ENCODE peak calls at places on chromosomes 6 and 20, in ten cellular contexts. Y, W, K, J, B, F, Z, S, T and R are unnamed samples.

GRCh38 chr6:43698584-43699349 is 11.2 kb upstream of the MRPS18A start:
- DNase-seq in Y (peak; percentile 70), W (no peak), K (peak; percentile 54), J (peak; percentile 88), B (peak; percentile 64), F (peak; percentile 58), Z (no peak), S (no peak), T (no peak), R (no peak)

GRCh38 chr20:63540417-63541186 is 3.4 kb upstream of the PTK6 start:
- DNase-seq in Y (no peak), W (no peak), K (no peak), J (peak; percentile 64), B (peak; percentile 50), F (no peak), Z (no peak), S (peak; percentile 35), T (no peak), R (no peak)

GRCh38 chr6:149443411-149444181 is 41.2 kb downstream of the ZC3H12D start:
- DNase-seq in Y (no peak), W (no peak), K (no peak), J (no peak), B (peak; percentile 81), F (no peak), Z (no peak), S (no peak), T (no peak), R (no peak)

GRCh38 chr6:70398783-70399730 is 14.3 kb upstream of the FAM135A start:
- DNase-seq in Y (no peak), W (peak; percentile 84), K (no peak), J (no peak), B (peak; percentile 23), F (no peak), Z (no peak), S (no peak), T (no peak), R (no peak)

GRCh38 chr20:6298049-6298448 is 175.2 kb upstream of the FERMT1 start:
- DNase-seq in Y (no peak), W (no peak), K (no peak), J (no peak), B (no peak), F (no peak), Z (no peak), S (no peak), T (no peak), R (no peak)

GRCh38 chr20:4867036-4867435 is 134.3 kb downstream of the SLC23A2 start:
- DNase-seq in Y (no peak), W (no peak), K (no peak), J (no peak), B (no peak), F (no peak), Z (no peak), S (no peak), T (no peak), R (no peak)

GRCh38 chr6:27608916-27609883 is 136.3 kb upstream of the ZNF184 start:
- DNase-seq in Y (no peak), W (no peak), K (no peak), J (no peak), B (peak; percentile 60), F (no peak), Z (peak; percentile 26), S (no peak), T (no peak), R (no peak)

GRCh38 chr20:18057106-18057993 is at the start of gene OVOL2:
- DNase-seq in Y (no peak), W (peak; percentile 77), K (no peak), J (peak; percentile 96), B (no peak), F (no peak), Z (no peak), S (peak; percentile 26), T (no peak), R (no peak)

GRCh38 chr20:19975436-19975799 is 41.7 kb upstream of the NAA20 start:
- DNase-seq in Y (peak; percentile 59), W (peak; percentile 51), K (no peak), J (peak; percentile 69), B (peak; percentile 54), F (peak; percentile 64), Z (no peak), S (no peak), T (no peak), R (no peak)

GRCh38 chr6:43395822-43396221 is 26.4 kb upstream of the ZNF318 start:
- DNase-seq in Y (no peak), W (no peak), K (no peak), J (peak; percentile 43), B (no peak), F (no peak), Z (no peak), S (no peak), T (no peak), R (no peak)

GRCh38 chr6:13354331-13355042 is 26.1 kb upstream of the TBC1D7 start:
- DNase-seq in Y (no peak), W (no peak), K (no peak), J (no peak), B (peak; percentile 81), F (no peak), Z (no peak), S (no peak), T (no peak), R (no peak)

GRCh38 chr6:109454483-109455160 is 950 bp downstream of the MICAL1 start:
- DNase-seq in Y (peak; percentile 34), W (no peak), K (peak; percentile 41), J (no peak), B (peak; percentile 28), F (peak; percentile 84), Z (peak; percentile 90), S (peak; percentile 30), T (peak; percentile 63), R (peak; percentile 58)
- H3K27ac ChIP-seq in Y (peak overlapping the region; percentile 64), W (peak overlapping the region; percentile 87), K (peak overlapping the region; percentile 92), J (no peak overlapping the region), B (peak overlapping the region; percentile 87), F (no peak overlapping the region), Z (peak overlapping the region; percentile 94), S (peak overlapping the region; percentile 81), T (peak overlapping the region; percentile 98), R (peak overlapping the region; percentile 83)

GRCh38 chr20:46575794-46576495 is 25.5 kb upstream of the OCSTAMP start:
- DNase-seq in Y (no peak), W (no peak), K (no peak), J (no peak), B (no peak), F (no peak), Z (no peak), S (no peak), T (no peak), R (no peak)

GRCh38 chr20:46576774-46577395 is 26.4 kb upstream of the OCSTAMP start:
- DNase-seq in Y (no peak), W (no peak), K (no peak), J (no peak), B (no peak), F (no peak), Z (no peak), S (no peak), T (no peak), R (no peak)

GRCh38 chr20:46573234-46573633 is 22.8 kb upstream of the OCSTAMP start:
- DNase-seq in Y (peak; percentile 24), W (no peak), K (no peak), J (no peak), B (no peak), F (no peak), Z (no peak), S (no peak), T (no peak), R (no peak)

GRCh38 chr20:46573788-46574581 is 23.5 kb upstream of the OCSTAMP start:
- DNase-seq in Y (no peak), W (no peak), K (no peak), J (no peak), B (peak; percentile 45), F (no peak), Z (no peak), S (no peak), T (no peak), R (no peak)

GRCh38 chr20:46575394-46575793 is 24.9 kb upstream of the OCSTAMP start:
- DNase-seq in Y (no peak), W (no peak), K (no peak), J (no peak), B (no peak), F (no peak), Z (no peak), S (no peak), T (no peak), R (no peak)
- H3K27ac ChIP-seq in Y (no peak overlapping the region), W (no peak overlapping the region), K (no peak overlapping the region), J (no peak overlapping the region), B (no peak overlapping the region), F (no peak overlapping the region), Z (no peak overlapping the region), S (peak overlapping the region; percentile 61), T (no peak overlapping the region), R (peak overlapping the region; percentile 97)

GRCh38 chr6:33112148-33112547 is 36.4 kb downstream of the HLA-DPB1 start:
- DNase-seq in Y (no peak), W (peak; percentile 84), K (peak; percentile 59), J (peak; percentile 12), B (peak; percentile 55), F (no peak), Z (peak; percentile 37), S (no peak), T (no peak), R (no peak)
- H3K27ac ChIP-seq in Y (no peak overlapping the region), W (no peak overlapping the region), K (no peak overlapping the region), J (no peak overlapping the region), B (no peak overlapping the region), F (no peak overlapping the region), Z (no peak overlapping the region), S (no peak overlapping the region), T (no peak overlapping the region), R (no peak overlapping the region)

GRCh38 chr6:3120765-3121089 is 2.2 kb downstream of the BPHL start:
- DNase-seq in Y (no peak), W (no peak), K (no peak), J (no peak), B (no peak), F (no peak), Z (no peak), S (no peak), T (no peak), R (no peak)

GRCh38 chr6:3114377-3114776 is 4.1 kb upstream of the BPHL start:
- DNase-seq in Y (no peak), W (no peak), K (no peak), J (no peak), B (no peak), F (no peak), Z (no peak), S (no peak), T (no peak), R (no peak)

GRCh38 chr6:3119040-3119723 is 671 bp downstream of the BPHL start:
- DNase-seq in Y (no peak), W (peak; percentile 42), K (no peak), J (no peak), B (peak; percentile 31), F (no peak), Z (no peak), S (no peak), T (no peak), R (no peak)

GRCh38 chr6:3118353-3119039 is at the start of gene BPHL:
- DNase-seq in Y (peak; percentile 96), W (peak; percentile 99), K (peak; percentile 98), J (peak; percentile 95), B (peak; percentile 89), F (peak; percentile 99), Z (peak; percentile 99), S (peak; percentile 98), T (peak; percentile 98), R (peak; percentile 74)

DNA sequence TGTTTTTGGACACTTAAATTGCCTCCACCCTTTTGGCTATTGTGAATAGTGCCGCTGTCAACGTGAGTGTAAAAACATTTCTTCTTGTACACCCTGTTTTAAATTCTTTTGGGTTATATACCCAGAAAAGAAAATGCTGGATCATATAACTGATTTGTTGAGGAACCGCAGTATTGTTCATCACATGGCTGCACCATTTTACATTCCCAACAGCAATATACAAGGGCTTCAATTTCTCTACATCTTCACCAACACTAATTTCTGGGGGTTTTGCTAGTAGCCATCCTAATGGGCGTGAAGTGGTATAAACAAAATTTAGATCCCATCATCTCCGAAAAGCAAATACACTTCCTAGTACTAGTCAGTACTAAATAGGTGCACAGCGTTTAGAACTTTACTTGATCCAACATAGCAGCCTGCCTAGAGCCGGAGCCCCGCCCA is 579 bp upstream of the BPHL start:
- DNase-seq in Y (no peak), W (no peak), K (no peak), J (no peak), B (no peak), F (no peak), Z (no peak), S (no peak), T (no peak), R (no peak)
- H3K27ac ChIP-seq in Y (peak overlapping the region; percentile 89), W (peak overlapping the region; percentile 88), K (peak overlapping the region; percentile 89), J (peak overlapping the region; percentile 80), B (no peak overlapping the region), F (no peak overlapping the region), Z (peak overlapping the region; percentile 90), S (peak overlapping the region; percentile 79), T (peak overlapping the region; percentile 85), R (peak overlapping the region; percentile 91)